ENCODE peak calls at places on chromosomes 13 and 19, in six cellular contexts. Z is Calu3; F is mesothelial cell of epicardium; T is NAMALWA; R is stimulated activated CD8-positive, alpha-beta memory T cell treated with anti-CD3 and anti-CD28 coated beads, Interleukin-12 subunit alpha, Interleukin-12 subunit beta, amount 100 ng/mL, for 1 hour; W is fibroblast of pulmonary artery. O is an unnamed sample.

GRCh38 chr13:39232401-39232980 is 194.2 kb downstream of the NHLRC3 start:
- DNase-seq in Z (no peak), F (no peak), T (no peak), R (no peak), W (no peak), O (no peak)

GRCh38 chr13:33441015-33441414 is 155.5 kb upstream of the STARD13 start:
- DNase-seq in Z (peak), F (no peak), T (no peak), R (no peak), W (peak), O (peak)

GRCh38 chr19:40815223-40815622 is 16.2 kb downstream of the EGLN2 start:
- DNase-seq in Z (no peak), F (no peak), T (no peak), R (no peak), W (no peak), O (no peak)

GRCh38 chr13:49042476-49042875 is 66.8 kb downstream of the FNDC3A start:
- DNase-seq in Z (no peak), F (no peak), T (no peak), R (no peak), W (peak), O (no peak)

GRCh38 chr13:110209950-110210603 is 96.9 kb downstream of the COL4A1 start:
- DNase-seq in Z (no peak), F (no peak), T (no peak), R (no peak), W (no peak), O (no peak)

GRCh38 chr13:106818971-106819370 is 251.0 kb upstream of the ARGLU1 start:
- DNase-seq in Z (no peak), F (no peak), T (no peak), R (no peak), W (no peak), O (no peak)

GRCh38 chr13:70117506-70117905 is 9.3 kb upstream of the KLHL1 start:
- DNase-seq in Z (no peak), F (no peak), T (no peak), R (no peak), W (no peak), O (no peak)

GRCh38 chr13:112626124-112626523 is 38.2 kb upstream of the TUBGCP3 start:
- DNase-seq in Z (no peak), F (no peak), T (no peak), R (no peak), W (no peak), O (no peak)

GRCh38 chr19:54521022-54521859 is 18.6 kb downstream of the LAIR2 start:
- DNase-seq in Z (no peak), F (no peak), T (no peak), R (no peak), W (no peak), O (no peak)

GRCh38 chr19:33285441-33285927 is 16.9 kb downstream of the CEBPA start:
- DNase-seq in Z (no peak), F (no peak), T (no peak), R (no peak), W (no peak), O (no peak)

GRCh38 chr13:42099962-42100675 is 51.7 kb downstream of the DGKH start:
- DNase-seq in Z (no peak), F (no peak), T (no peak), R (no peak), W (no peak), O (no peak)